ENCODE peak calls at places on chromosome 5, in six cellular contexts. F, O, E, S, M and H are unnamed samples.

GRCh38 chr5:152601806-152602467 is 196.9 kb upstream of the NMUR2 start:
- DNase-seq in F (no peak), O (no peak), E (no peak), S (no peak), M (no peak), H (no peak)

GRCh38 chr5:1527533-1528205 is 3.9 kb upstream of the LPCAT1 start:
- DNase-seq in F (no peak), O (no peak), E (no peak), S (no peak), M (no peak), H (no peak)

GRCh38 chr5:9376363-9377117 is 169.3 kb downstream of the SEMA5A start:
- DNase-seq in F (no peak), O (no peak), E (no peak), S (no peak), M (peak; percentile 32), H (no peak)

GRCh38 chr5:106827061-106827460 is 843.7 kb downstream of the EFNA5 start:
- DNase-seq in F (no peak), O (no peak), E (no peak), S (no peak), M (no peak), H (no peak)

GRCh38 chr5:133304707-133305216 is 252.9 kb downstream of the HSPA4 start:
- DNase-seq in F (no peak), O (no peak), E (no peak), S (no peak), M (no peak), H (no peak)

GRCh38 chr5:113507601-113508000 is 5.9 kb upstream of the YTHDC2 start:
- DNase-seq in F (no peak), O (no peak), E (no peak), S (no peak), M (no peak), H (no peak)

GRCh38 chr5:82111191-82111590 is 139.4 kb downstream of the ATG10 start:
- DNase-seq in F (no peak), O (no peak), E (no peak), S (no peak), M (no peak), H (no peak)

GRCh38 chr5:175689147-175689991 is 31.5 kb downstream of the HRH2 start:
- DNase-seq in F (no peak), O (no peak), E (no peak), S (no peak), M (no peak), H (no peak)

GRCh38 chr5:92939428-92939827 is 641.6 kb downstream of the NR2F1-AS1 start:
- DNase-seq in F (no peak), O (no peak), E (no peak), S (peak; percentile 17), M (no peak), H (no peak)

GRCh38 chr5:83475540-83476469 is 4.3 kb downstream of the VCAN start:
- DNase-seq in F (no peak), O (no peak), E (no peak), S (peak; percentile 65), M (peak; percentile 75), H (no peak)

GRCh38 chr5:15483348-15484090 is 16.5 kb upstream of the FBXL7 start:
- DNase-seq in F (no peak), O (no peak), E (no peak), S (no peak), M (no peak), H (no peak)